ENCODE peak calls at places on chromosomes 3 and 15, in five cellular contexts. One of them, this sample, is unnamed.

GRCh38 chr3:8416965-8417364 is 84.7 kb upstream of the LMCD1 start:
- DNase-seq in GM12878: no peak
- DNase-seq in Caco-2: peak
- DNase-seq in BE2C: peak
- DNase-seq in fibroblast of the aortic adventitia: peak
- DNase-seq in this sample: no peak

GRCh38 chr3:12966847-12967750 is 106.1 kb downstream of the IQSEC1 start:
- DNase-seq in GM12878: no peak
- DNase-seq in fibroblast of the aortic adventitia: peak
- DNase-seq in Caco-2: peak
- DNase-seq in BE2C: no peak
- DNase-seq in this sample: no peak

GRCh38 chr15:73346735-73347312 is 21.9 kb downstream of the HCN4 start:
- DNase-seq in GM12878: no peak
- DNase-seq in Caco-2: peak
- DNase-seq in fibroblast of the aortic adventitia: peak
- DNase-seq in BE2C: no peak
- DNase-seq in this sample: no peak

GRCh38 chr15:83288381-83288801 is 3.9 kb upstream of the BNC1 start:
- DNase-seq in fibroblast of the aortic adventitia: no peak
- DNase-seq in GM12878: no peak
- DNase-seq in BE2C: no peak
- DNase-seq in Caco-2: peak
- DNase-seq in this sample: no peak

GRCh38 chr3:21795152-21795837 is 44.3 kb upstream of the ZNF385D start:
- DNase-seq in Caco-2: no peak
- DNase-seq in GM12878: no peak
- DNase-seq in BE2C: no peak
- DNase-seq in fibroblast of the aortic adventitia: no peak
- DNase-seq in this sample: no peak

GRCh38 chr3:53859178-53859577 is 12.8 kb downstream of the IL17RB start:
- DNase-seq in fibroblast of the aortic adventitia: no peak
- DNase-seq in BE2C: no peak
- DNase-seq in Caco-2: no peak
- DNase-seq in GM12878: no peak
- DNase-seq in this sample: no peak

GRCh38 chr3:115321396-115321795 is 174.3 kb upstream of the ZBTB20 start:
- DNase-seq in BE2C: peak
- DNase-seq in GM12878: no peak
- DNase-seq in fibroblast of the aortic adventitia: peak
- DNase-seq in Caco-2: no peak
- DNase-seq in this sample: peak

GRCh38 chr3:53708001-53708621 is 138.1 kb downstream of the CHDH start:
- DNase-seq in BE2C: no peak
- DNase-seq in fibroblast of the aortic adventitia: no peak
- DNase-seq in Caco-2: no peak
- DNase-seq in GM12878: no peak
- DNase-seq in this sample: no peak

GRCh38 chr15:100681335-100681746 is 79.0 kb downstream of the ASB7 start:
- DNase-seq in fibroblast of the aortic adventitia: no peak
- DNase-seq in BE2C: no peak
- DNase-seq in GM12878: no peak
- DNase-seq in Caco-2: no peak
- DNase-seq in this sample: no peak

GRCh38 chr15:29456255-29456654 is 186.6 kb upstream of the NSMCE3 start:
- DNase-seq in BE2C: no peak
- DNase-seq in fibroblast of the aortic adventitia: no peak
- DNase-seq in Caco-2: no peak
- DNase-seq in GM12878: no peak
- DNase-seq in this sample: no peak

GRCh38 chr3:12962292-12962691 is 110.9 kb downstream of the IQSEC1 start:
- DNase-seq in fibroblast of the aortic adventitia: peak
- DNase-seq in BE2C: no peak
- DNase-seq in GM12878: no peak
- DNase-seq in Caco-2: no peak
- DNase-seq in this sample: no peak

GRCh38 chr3:38015485-38015884 is 14.0 kb downstream of the PLCD1 start:
- DNase-seq in BE2C: no peak
- DNase-seq in fibroblast of the aortic adventitia: no peak
- DNase-seq in Caco-2: no peak
- DNase-seq in GM12878: no peak
- DNase-seq in this sample: no peak

GRCh38 chr3:193593666-193594025 is 638 bp downstream of the OPA1 start:
- DNase-seq in Caco-2: no peak
- DNase-seq in BE2C: peak
- DNase-seq in GM12878: no peak
- DNase-seq in fibroblast of the aortic adventitia: peak
- DNase-seq in this sample: no peak

GRCh38 chr3:190497809-190498208 is 16.1 kb upstream of the IL1RAP start:
- DNase-seq in fibroblast of the aortic adventitia: no peak
- DNase-seq in Caco-2: no peak
- DNase-seq in GM12878: no peak
- DNase-seq in BE2C: no peak
- DNase-seq in this sample: no peak

GRCh38 chr3:61866961-61867461 is 305.6 kb downstream of the PTPRG start:
- DNase-seq in Caco-2: no peak
- DNase-seq in GM12878: no peak
- DNase-seq in BE2C: no peak
- DNase-seq in fibroblast of the aortic adventitia: no peak
- DNase-seq in this sample: no peak

GRCh38 chr3:111649180-111649579 is 54.0 kb upstream of the ZBED2 start:
- DNase-seq in BE2C: no peak
- DNase-seq in fibroblast of the aortic adventitia: peak
- DNase-seq in GM12878: no peak
- DNase-seq in Caco-2: no peak
- DNase-seq in this sample: no peak

GRCh38 chr3:9399746-9400145 is 2.3 kb downstream of the SETD5 start:
- DNase-seq in BE2C: peak
- DNase-seq in fibroblast of the aortic adventitia: peak
- DNase-seq in GM12878: no peak
- DNase-seq in Caco-2: peak
- DNase-seq in this sample: no peak

GRCh38 chr3:123732447-123732846 is 147.6 kb upstream of the HACD2 start:
- DNase-seq in fibroblast of the aortic adventitia: peak
- DNase-seq in BE2C: no peak
- DNase-seq in Caco-2: no peak
- DNase-seq in GM12878: no peak
- DNase-seq in this sample: no peak

GRCh38 chr3:153252963-153253362 is 90.9 kb downstream of the RAP2B start:
- DNase-seq in fibroblast of the aortic adventitia: peak
- DNase-seq in BE2C: no peak
- DNase-seq in GM12878: no peak
- DNase-seq in Caco-2: no peak
- DNase-seq in this sample: no peak

GRCh38 chr3:135784557-135784956 is 181.0 kb upstream of the PPP2R3A start:
- DNase-seq in fibroblast of the aortic adventitia: no peak
- DNase-seq in BE2C: no peak
- DNase-seq in Caco-2: no peak
- DNase-seq in GM12878: peak
- DNase-seq in this sample: peak

GRCh38 chr3:171784937-171785336 is 25.3 kb downstream of the PLD1 start:
- DNase-seq in fibroblast of the aortic adventitia: no peak
- DNase-seq in GM12878: no peak
- DNase-seq in BE2C: no peak
- DNase-seq in Caco-2: no peak
- DNase-seq in this sample: no peak

GRCh38 chr3:11591401-11592266 is 52.1 kb downstream of the VGLL4 start:
- DNase-seq in Caco-2: no peak
- DNase-seq in fibroblast of the aortic adventitia: peak
- DNase-seq in BE2C: no peak
- DNase-seq in GM12878: no peak
- DNase-seq in this sample: no peak

GRCh38 chr3:44584646-44585501 is at the start of gene ZNF660:
- DNase-seq in BE2C: peak
- DNase-seq in fibroblast of the aortic adventitia: peak
- DNase-seq in GM12878: no peak
- DNase-seq in Caco-2: no peak
- DNase-seq in this sample: no peak

GRCh38 chr3:32297366-32297765 is 58.9 kb downstream of the CMTM8 start:
- DNase-seq in Caco-2: no peak
- DNase-seq in fibroblast of the aortic adventitia: no peak
- DNase-seq in BE2C: no peak
- DNase-seq in GM12878: no peak
- DNase-seq in this sample: no peak

GRCh38 chr15:93067649-93068085 is 21.3 kb downstream of the RGMA start:
- DNase-seq in GM12878: no peak
- DNase-seq in BE2C: no peak
- DNase-seq in fibroblast of the aortic adventitia: no peak
- DNase-seq in Caco-2: no peak
- DNase-seq in this sample: no peak

GRCh38 chr3:27220166-27220565 is 149.0 kb downstream of the NEK10 start:
- DNase-seq in BE2C: no peak
- DNase-seq in fibroblast of the aortic adventitia: peak
- DNase-seq in Caco-2: no peak
- DNase-seq in GM12878: no peak
- DNase-seq in this sample: no peak

GRCh38 chr3:53890726-53891499 is 746 bp downstream of the SELENOK start:
- DNase-seq in fibroblast of the aortic adventitia: peak
- DNase-seq in Caco-2: peak
- DNase-seq in BE2C: peak
- DNase-seq in GM12878: no peak
- DNase-seq in this sample: no peak

GRCh38 chr15:67382723-67383122 is 128.1 kb downstream of the IQCH start:
- DNase-seq in BE2C: no peak
- DNase-seq in GM12878: no peak
- DNase-seq in fibroblast of the aortic adventitia: no peak
- DNase-seq in Caco-2: no peak
- DNase-seq in this sample: no peak

GRCh38 chr3:154766765-154767503 is 313.2 kb upstream of the MME start:
- DNase-seq in GM12878: no peak
- DNase-seq in Caco-2: no peak
- DNase-seq in BE2C: no peak
- DNase-seq in fibroblast of the aortic adventitia: no peak
- DNase-seq in this sample: no peak

GRCh38 chr3:40639006-40639405 is 114.2 kb downstream of the ZNF621 start:
- DNase-seq in Caco-2: no peak
- DNase-seq in fibroblast of the aortic adventitia: no peak
- DNase-seq in GM12878: no peak
- DNase-seq in BE2C: no peak
- DNase-seq in this sample: no peak

GRCh38 chr15:77515613-77516012 is 94.9 kb downstream of the HMG20A start:
- DNase-seq in Caco-2: no peak
- DNase-seq in fibroblast of the aortic adventitia: no peak
- DNase-seq in GM12878: no peak
- DNase-seq in BE2C: no peak
- DNase-seq in this sample: no peak

GRCh38 chr15:95266481-95267061 is 1035.2 kb downstream of the MCTP2 start:
- DNase-seq in fibroblast of the aortic adventitia: peak
- DNase-seq in BE2C: no peak
- DNase-seq in Caco-2: no peak
- DNase-seq in GM12878: no peak
- DNase-seq in this sample: no peak

GRCh38 chr3:13581485-13582365 is 32.8 kb downstream of the FBLN2 start:
- DNase-seq in GM12878: no peak
- DNase-seq in BE2C: no peak
- DNase-seq in fibroblast of the aortic adventitia: peak
- DNase-seq in Caco-2: no peak
- DNase-seq in this sample: no peak

GRCh38 chr3:169929830-169930519 is 18.6 kb downstream of the SAMD7 start:
- DNase-seq in BE2C: no peak
- DNase-seq in Caco-2: no peak
- DNase-seq in GM12878: no peak
- DNase-seq in fibroblast of the aortic adventitia: no peak
- DNase-seq in this sample: no peak
- TF ChIP-seq CTCF in BE2C: peak
- TF ChIP-seq CTCF in Caco-2: no peak
- TF ChIP-seq CTCF in GM12878: peak
- TF ChIP-seq CTCF in fibroblast of the aortic adventitia: no peak
- TF ChIP-seq CTCF in this sample: peak

GRCh38 chr15:58065011-58065444 is 483 bp downstream of the ALDH1A2 start:
- DNase-seq in Caco-2: no peak
- DNase-seq in fibroblast of the aortic adventitia: no peak
- DNase-seq in GM12878: no peak
- DNase-seq in BE2C: peak
- DNase-seq in this sample: no peak
- H3K4me3 ChIP-seq in Caco-2: no peak
- H3K4me3 ChIP-seq in fibroblast of the aortic adventitia: no peak
- H3K4me3 ChIP-seq in GM12878: no peak
- H3K4me3 ChIP-seq in BE2C: no peak
- H3K4me3 ChIP-seq in this sample: no peak

DNA sequence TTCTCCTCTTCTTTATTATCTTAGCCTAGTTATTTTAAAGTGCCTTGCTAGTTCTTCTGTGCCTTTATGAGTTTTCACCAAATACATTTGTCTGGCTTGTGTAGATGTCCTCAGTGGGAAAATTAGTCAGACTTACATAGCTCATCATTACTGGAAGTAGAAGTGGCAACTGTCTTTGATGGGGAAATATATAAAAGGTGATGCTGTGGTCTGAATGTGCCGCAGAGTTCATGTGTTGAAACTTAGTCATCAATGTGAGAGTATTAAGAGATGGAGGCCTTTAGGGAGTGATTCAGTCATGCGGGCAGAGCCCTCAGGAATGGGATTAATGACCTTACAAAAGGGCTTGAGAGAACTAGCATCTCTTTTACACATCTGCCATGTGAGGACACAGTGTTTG is 6.4 kb upstream of the ERICH6 start:
- DNase-seq in fibroblast of the aortic adventitia: no peak
- DNase-seq in Caco-2: no peak
- DNase-seq in BE2C: no peak
- DNase-seq in GM12878: no peak
- DNase-seq in this sample: no peak
- TF ChIP-seq CTCF in fibroblast of the aortic adventitia: no peak
- TF ChIP-seq CTCF in Caco-2: no peak
- TF ChIP-seq CTCF in BE2C: no peak
- TF ChIP-seq CTCF in GM12878: no peak
- TF ChIP-seq CTCF in this sample: no peak

GRCh38 chr3:50570508-50571279 is 1.4 kb downstream of the HEMK1 start:
- DNase-seq in Caco-2: no peak
- DNase-seq in BE2C: no peak
- DNase-seq in GM12878: no peak
- DNase-seq in fibroblast of the aortic adventitia: no peak
- DNase-seq in this sample: no peak
- H3K4me3 ChIP-seq in Caco-2: no peak
- H3K4me3 ChIP-seq in BE2C: no peak
- H3K4me3 ChIP-seq in GM12878: peak
- H3K4me3 ChIP-seq in fibroblast of the aortic adventitia: peak
- H3K4me3 ChIP-seq in this sample: peak

GRCh38 chr15:69660114-69660513 is 207.5 kb downstream of the RPLP1 start:
- DNase-seq in fibroblast of the aortic adventitia: no peak
- DNase-seq in BE2C: no peak
- DNase-seq in Caco-2: no peak
- DNase-seq in GM12878: no peak
- DNase-seq in this sample: no peak
- TF ChIP-seq CTCF in fibroblast of the aortic adventitia: no peak
- TF ChIP-seq CTCF in BE2C: no peak
- TF ChIP-seq CTCF in Caco-2: no peak
- TF ChIP-seq CTCF in GM12878: no peak
- TF ChIP-seq CTCF in this sample: no peak